ENCODE peak calls at places on chromosomes 6 and 20, in eight cellular contexts. U is choroid plexus epithelial cell, Z is esophagus squamous epithelium, H is activated B cell treated with CpG ODN at 0.5 μM for 24 hours, E is GM12865, J is A549, I is ovary, V is neural crest cell. X is an unnamed sample.

GRCh38 chr6:150767585-150768164 is 97.8 kb upstream of the MTHFD1L start:
- DNase-seq in U (peak; percentile 64), Z (no peak), H (no peak), E (no peak), J (no peak), I (no peak), V (no peak), X (peak; percentile 31)

GRCh38 chr20:23125625-23126191 is 39.6 kb upstream of the CD93 start:
- DNase-seq in U (peak; percentile 96), Z (no peak), H (no peak), E (peak; percentile 52), J (no peak), I (no peak), V (no peak), X (no peak)

GRCh38 chr6:87237804-87238203 is 82.4 kb downstream of the ZNF292 start:
- DNase-seq in U (peak; percentile 54), Z (no peak), H (no peak), E (peak; percentile 35), J (peak; percentile 8), I (no peak), V (no peak), X (no peak)

GRCh38 chr20:61315319-61315718 is 63.3 kb downstream of the CDH4 start:
- DNase-seq in U (no peak), Z (no peak), H (no peak), E (no peak), J (no peak), I (no peak), V (no peak), X (no peak)

GRCh38 chr6:54085526-54085925 is 25.7 kb upstream of the MLIP start:
- DNase-seq in U (peak; percentile 94), Z (no peak), H (no peak), E (no peak), J (no peak), I (no peak), V (no peak), X (no peak)

GRCh38 chr6:436308-437041 is 44.9 kb downstream of the IRF4 start:
- DNase-seq in U (peak; percentile 74), Z (no peak), H (no peak), E (peak; percentile 48), J (no peak), I (no peak), V (no peak), X (no peak)

GRCh38 chr6:15508363-15509330 is 154.2 kb downstream of the DTNBP1 start:
- DNase-seq in U (no peak), Z (no peak), H (no peak), E (no peak), J (no peak), I (peak; percentile 21), V (no peak), X (no peak)

GRCh38 chr20:50467618-50468373 is 42.4 kb upstream of the PTPN1 start:
- DNase-seq in U (peak; percentile 75), Z (no peak), H (no peak), E (peak; percentile 59), J (peak; percentile 49), I (peak; percentile 47), V (peak; percentile 17), X (peak; percentile 51)

GRCh38 chr20:41587956-41588355 is 30.2 kb downstream of the CHD6 start:
- DNase-seq in U (peak; percentile 56), Z (no peak), H (no peak), E (no peak), J (no peak), I (no peak), V (no peak), X (no peak)

GRCh38 chr6:45423901-45424627 is 46.3 kb upstream of the SUPT3H start:
- DNase-seq in U (peak; percentile 55), Z (no peak), H (peak; percentile 37), E (peak; percentile 17), J (no peak), I (peak; percentile 50), V (peak; percentile 22), X (peak; percentile 52)

GRCh38 chr6:3806169-3806922 is 42.8 kb upstream of the FAM50B start:
- DNase-seq in U (no peak), Z (no peak), H (no peak), E (no peak), J (no peak), I (no peak), V (no peak), X (no peak)

GRCh38 chr20:46774943-46775560 is 65.6 kb downstream of the SLC2A10 start:
- DNase-seq in U (no peak), Z (no peak), H (no peak), E (no peak), J (no peak), I (no peak), V (no peak), X (no peak)

GRCh38 chr20:37758332-37758731 is 64.5 kb downstream of the CTNNBL1 start:
- DNase-seq in U (no peak), Z (no peak), H (no peak), E (peak; percentile 13), J (peak; percentile 11), I (no peak), V (no peak), X (peak; percentile 9)

GRCh38 chr6:136104556-136104955 is 145.6 kb downstream of the MTFR2 start:
- DNase-seq in U (peak; percentile 53), Z (no peak), H (no peak), E (no peak), J (no peak), I (no peak), V (no peak), X (no peak)

GRCh38 chr20:39799366-39799965 is 837.3 kb downstream of the DHX35 start:
- DNase-seq in U (no peak), Z (no peak), H (no peak), E (no peak), J (no peak), I (no peak), V (no peak), X (no peak)

GRCh38 chr20:23340524-23340923 is 10.1 kb upstream of the NXT1 start:
- DNase-seq in U (peak; percentile 91), Z (no peak), H (no peak), E (peak; percentile 72), J (peak; percentile 83), I (peak; percentile 60), V (peak; percentile 53), X (peak; percentile 72)

GRCh38 chr20:36493013-36493800 is 48.1 kb upstream of the MYL9 start:
- DNase-seq in U (no peak), Z (no peak), H (no peak), E (no peak), J (no peak), I (no peak), V (no peak), X (peak; percentile 27)

GRCh38 chr20:58078741-58079522 is 149.5 kb downstream of the ANKRD60 start:
- DNase-seq in U (peak; percentile 48), Z (no peak), H (no peak), E (no peak), J (no peak), I (no peak), V (no peak), X (no peak)

GRCh38 chr20:61951695-61952533 is 113.8 kb downstream of the TAF4 start:
- DNase-seq in U (peak; percentile 48), Z (no peak), H (no peak), E (no peak), J (no peak), I (peak; percentile 77), V (peak; percentile 73), X (peak; percentile 79)

GRCh38 chr6:82160255-82160990 is 87.1 kb downstream of the IBTK start:
- DNase-seq in U (no peak), Z (no peak), H (no peak), E (no peak), J (no peak), I (no peak), V (no peak), X (no peak)

GRCh38 chr20:47973519-47974233 is 188.4 kb upstream of the SULF2 start:
- DNase-seq in U (no peak), Z (no peak), H (no peak), E (peak; percentile 47), J (no peak), I (no peak), V (peak; percentile 77), X (peak; percentile 49)

GRCh38 chr6:129276986-129277385 is 394.0 kb downstream of the LAMA2 start:
- DNase-seq in U (no peak), Z (no peak), H (no peak), E (no peak), J (no peak), I (no peak), V (no peak), X (no peak)

GRCh38 chr6:150485559-150486517 is 113.8 kb upstream of the PLEKHG1 start:
- DNase-seq in U (no peak), Z (no peak), H (no peak), E (no peak), J (no peak), I (no peak), V (no peak), X (peak; percentile 25)

GRCh38 chr6:152267967-152268845 is 369.0 kb downstream of the SYNE1 start:
- DNase-seq in U (peak; percentile 46), Z (no peak), H (no peak), E (peak; percentile 23), J (peak; percentile 3), I (no peak), V (no peak), X (peak; percentile 39)
- TF ChIP-seq CTCF in U (peak; percentile 56), Z (peak; percentile 11), H (no peak), E (peak; percentile 39), J (peak; percentile 70), I (peak; percentile 22), V (peak; percentile 84), X (peak; percentile 69)

DNA sequence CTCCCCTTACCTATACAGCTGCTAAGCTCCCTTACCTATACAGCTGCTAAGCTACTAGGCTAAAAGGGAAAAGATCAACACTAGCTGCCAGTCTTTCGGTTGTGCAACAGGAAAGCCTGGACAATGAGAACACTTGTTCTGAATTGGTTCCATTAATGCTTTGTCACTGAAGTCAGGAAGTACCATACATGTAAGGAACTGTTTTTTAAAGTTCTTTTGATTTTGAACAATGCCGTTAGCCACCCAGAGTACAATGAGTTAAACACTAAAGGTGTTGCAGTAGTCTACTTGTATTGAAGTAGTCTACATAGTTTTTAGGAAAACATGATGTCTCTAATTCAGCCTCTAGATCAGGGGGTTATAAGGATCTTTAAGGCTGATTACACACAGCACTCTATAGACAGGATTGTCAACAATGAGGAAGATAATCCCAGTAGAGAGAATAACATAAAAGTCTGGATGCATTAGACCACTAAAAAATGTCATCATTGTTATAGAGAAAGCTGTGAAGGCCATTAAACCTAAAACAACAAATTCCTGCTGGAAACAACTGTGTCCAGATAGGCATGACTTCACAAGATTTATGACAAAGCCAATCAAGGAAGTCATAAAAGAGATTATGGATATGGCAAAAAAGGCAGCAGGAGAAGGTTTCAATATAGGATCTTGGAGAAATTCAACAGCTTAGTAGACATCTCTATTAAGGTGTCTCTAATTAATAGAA is 306.3 kb downstream of the PHF3 start:
- DNase-seq in U (no peak), Z (no peak), H (no peak), E (no peak), J (no peak), I (no peak), V (no peak), X (peak; percentile 6)
- TF ChIP-seq CTCF in U (no peak), Z (no peak), H (no peak), E (no peak), J (no peak), I (no peak), V (no peak), X (no peak)

GRCh38 chr20:53291548-53291947 is 302.1 kb downstream of the ZNF217 start:
- DNase-seq in U (no peak), Z (no peak), H (no peak), E (peak; percentile 16), J (no peak), I (no peak), V (peak; percentile 13), X (peak; percentile 43)
- TF ChIP-seq CTCF in U (peak; percentile 18), Z (no peak), H (no peak), E (peak; percentile 45), J (no peak), I (no peak), V (peak; percentile 44), X (peak; percentile 60)

GRCh38 chr6:116847234-116847633 is 18.4 kb upstream of the GPRC6A start:
- DNase-seq in U (peak; percentile 76), Z (no peak), H (no peak), E (peak; percentile 16), J (peak; percentile 4), I (no peak), V (no peak), X (no peak)
- TF ChIP-seq CTCF in U (peak; percentile 37), Z (no peak), H (no peak), E (peak; percentile 18), J (peak; percentile 39), I (no peak), V (peak; percentile 63), X (peak; percentile 15)